ENCODE peak calls at places on chromosomes 6 and 20, in five cellular contexts. L is neuronal stem cell, S is mesenchymal stem cell, U is H1, H is trophoblast cell. W is an unnamed sample.

GRCh38 chr6:10951675-10952282 is 64.9 kb downstream of the SYCP2L start:
- DNase-seq in U (no peak), H (peak; percentile 56), L (peak; percentile 26), S (peak; percentile 93), W (no peak)

GRCh38 chr6:48894469-48894868 is 568.6 kb downstream of the MMUT start:
- DNase-seq in U (no peak), S (no peak), H (no peak), L (no peak), W (no peak)

GRCh38 chr6:143125455-143125854 is 64.8 kb downstream of the AIG1 start:
- DNase-seq in U (no peak), L (no peak), S (no peak), H (no peak), W (no peak)

GRCh38 chr6:35047265-35048011 is 93.7 kb downstream of the TCP11 start:
- DNase-seq in H (no peak), S (peak; percentile 78), L (no peak), U (no peak), W (no peak)

GRCh38 chr20:50258790-50259483 is 68.3 kb downstream of the CEBPB start:
- DNase-seq in S (no peak), U (no peak), H (no peak), L (no peak), W (no peak)

GRCh38 chr6:97586344-97586743 is 303.3 kb upstream of the MMS22L start:
- DNase-seq in U (no peak), H (no peak), S (peak; percentile 9), L (peak; percentile 3), W (no peak)

GRCh38 chr20:59667131-59667530 is 62.8 kb downstream of the PHACTR3 start:
- DNase-seq in S (no peak), U (no peak), H (no peak), L (no peak), W (no peak)

GRCh38 chr6:153059757-153060156 is 57.2 kb upstream of the MTRF1L start:
- DNase-seq in S (no peak), U (no peak), L (no peak), H (no peak), W (no peak)

GRCh38 chr6:42374027-42374669 is 77.6 kb downstream of the TRERF1 start:
- DNase-seq in U (no peak), H (no peak), L (no peak), S (peak; percentile 18), W (no peak)

GRCh38 chr20:62047666-62048345 is 17.9 kb downstream of the TAF4 start:
- DNase-seq in L (no peak), S (no peak), H (no peak), U (no peak), W (no peak)

GRCh38 chr20:8661229-8662023 is 407.5 kb upstream of the PLCB4 start:
- DNase-seq in U (no peak), H (no peak), L (no peak), S (no peak), W (no peak)

GRCh38 chr20:53622247-53623114 is 28.8 kb upstream of the ZNF217 start:
- DNase-seq in U (no peak), H (no peak), S (peak; percentile 15), L (no peak), W (no peak)

GRCh38 chr6:101626264-101626663 is 232.8 kb downstream of the GRIK2 start:
- DNase-seq in S (no peak), U (no peak), H (no peak), L (no peak), W (no peak)

DNA sequence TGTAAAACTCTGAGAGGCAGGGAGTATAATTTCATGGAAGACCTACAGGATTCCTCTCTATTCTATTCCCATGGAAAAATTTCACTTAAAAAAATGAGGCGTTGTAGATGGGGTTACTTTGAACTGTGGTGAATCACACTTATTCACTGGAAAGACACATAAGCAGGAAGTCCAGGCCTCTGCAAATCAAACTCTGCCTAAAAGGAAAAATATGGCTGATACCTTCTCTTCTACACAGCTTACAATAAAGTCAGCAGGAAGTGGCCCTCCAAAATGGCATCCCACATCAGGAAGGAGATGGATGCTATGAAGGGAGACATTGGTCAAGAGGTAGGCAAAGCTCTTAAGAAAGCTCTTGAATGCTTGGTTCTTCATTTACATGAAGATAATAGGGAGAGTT is 115.9 kb downstream of the FYN start:
- DNase-seq in H (no peak), L (no peak), U (no peak), S (peak; percentile 34), W (no peak)
- H3K27ac ChIP-seq in H (no peak overlapping the region), L (no peak overlapping the region), U (no peak overlapping the region), S (no peak overlapping the region), W (no peak overlapping the region)

GRCh38 chr6:127032971-127033370 is 85.5 kb upstream of the RSPO3 start:
- DNase-seq in L (no peak), S (no peak), U (no peak), H (no peak), W (no peak)

GRCh38 chr6:127026247-127026646 is 92.2 kb upstream of the RSPO3 start:
- DNase-seq in H (no peak), U (no peak), S (no peak), L (no peak), W (no peak)

GRCh38 chr6:127030841-127031240 is 87.6 kb upstream of the RSPO3 start:
- DNase-seq in L (no peak), S (no peak), H (no peak), U (no peak), W (no peak)

GRCh38 chr6:127031511-127031910 is 87.0 kb upstream of the RSPO3 start:
- DNase-seq in H (no peak), U (no peak), L (no peak), S (no peak), W (no peak)

DNA sequence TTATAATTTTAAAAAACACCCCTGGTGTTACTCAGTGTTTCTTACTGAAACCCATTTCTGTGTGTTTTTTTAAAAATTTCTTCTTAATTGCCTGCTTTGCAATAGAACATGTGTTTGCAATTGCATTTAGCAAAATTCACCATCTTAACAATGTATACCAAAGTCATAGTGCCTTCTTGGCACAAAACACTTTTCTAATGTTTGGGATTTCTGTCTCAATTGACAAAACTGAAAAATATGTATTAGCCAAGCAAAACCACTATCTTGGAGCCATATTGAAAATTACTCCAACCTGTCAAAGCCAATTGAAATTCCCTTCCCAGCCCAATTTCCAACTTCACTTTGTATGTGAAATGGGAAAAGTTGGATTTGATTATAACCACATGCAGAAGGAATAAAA is 88.4 kb upstream of the RSPO3 start:
- DNase-seq in S (no peak), L (no peak), U (no peak), H (no peak), W (no peak)
- H2BK12ac ChIP-seq in S (no peak overlapping the region), L (no peak overlapping the region), U (no peak overlapping the region), H (no peak overlapping the region), W (no peak overlapping the region)

DNA sequence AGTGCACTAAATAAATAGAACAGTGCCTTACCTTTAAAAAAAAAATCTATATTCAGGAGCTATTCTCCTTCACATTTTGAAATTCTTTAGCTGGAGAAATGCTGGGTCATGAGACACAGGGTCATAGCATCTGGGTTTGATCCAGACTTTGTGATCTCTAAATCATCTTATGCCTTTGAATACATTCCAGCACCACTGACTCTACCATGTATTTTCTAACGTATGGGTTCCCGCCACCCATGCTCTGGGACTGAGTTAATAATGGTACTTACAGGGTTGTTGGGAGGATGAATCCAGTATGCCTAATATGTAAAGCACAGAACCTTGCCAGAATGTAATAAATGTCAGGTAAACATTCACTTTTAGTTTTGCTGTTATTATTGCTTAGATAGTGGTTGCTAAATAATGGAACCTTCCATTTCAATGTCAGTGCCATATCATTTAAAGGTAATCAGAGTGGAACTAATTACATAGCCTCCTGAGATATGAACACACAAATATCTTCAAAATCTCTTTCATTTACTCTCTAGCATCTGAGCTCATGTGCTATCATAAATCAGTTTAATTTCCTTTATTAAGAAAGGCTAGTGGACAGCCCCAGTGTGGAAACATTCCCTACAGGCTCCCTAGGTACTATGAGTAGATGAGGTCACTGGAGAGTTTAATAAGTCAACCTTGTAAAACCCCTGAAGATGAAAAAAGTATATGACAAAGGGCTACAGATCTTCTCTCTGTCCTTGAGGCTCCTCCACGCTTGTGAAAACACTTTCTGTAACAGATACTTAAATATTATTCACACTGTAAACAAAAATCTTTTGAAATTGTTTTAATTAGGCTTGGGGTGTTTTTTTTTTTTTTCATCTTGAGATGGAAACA is 226.7 kb downstream of the ALDH8A1 start:
- DNase-seq in U (no peak), L (no peak), S (peak; percentile 62), H (no peak), W (no peak)
- H3K27ac ChIP-seq in U (no peak overlapping the region), L (no peak overlapping the region), S (peak overlapping the region; percentile 68), H (no peak overlapping the region), W (no peak overlapping the region)

GRCh38 chr6:168815229-168815628 is 374.2 kb downstream of the SMOC2 start:
- DNase-seq in L (no peak), H (no peak), U (no peak), S (no peak), W (no peak)

GRCh38 chr6:168819546-168819945 is 378.6 kb downstream of the SMOC2 start:
- DNase-seq in S (no peak), U (no peak), L (no peak), H (peak; percentile 63), W (no peak)

GRCh38 chr6:168822376-168822775 is 381.4 kb downstream of the SMOC2 start:
- DNase-seq in H (no peak), S (no peak), U (no peak), L (no peak), W (no peak)

GRCh38 chr6:168823397-168824020 is 382.5 kb downstream of the SMOC2 start:
- DNase-seq in U (no peak), S (peak; percentile 46), H (no peak), L (peak; percentile 21), W (no peak)

DNA sequence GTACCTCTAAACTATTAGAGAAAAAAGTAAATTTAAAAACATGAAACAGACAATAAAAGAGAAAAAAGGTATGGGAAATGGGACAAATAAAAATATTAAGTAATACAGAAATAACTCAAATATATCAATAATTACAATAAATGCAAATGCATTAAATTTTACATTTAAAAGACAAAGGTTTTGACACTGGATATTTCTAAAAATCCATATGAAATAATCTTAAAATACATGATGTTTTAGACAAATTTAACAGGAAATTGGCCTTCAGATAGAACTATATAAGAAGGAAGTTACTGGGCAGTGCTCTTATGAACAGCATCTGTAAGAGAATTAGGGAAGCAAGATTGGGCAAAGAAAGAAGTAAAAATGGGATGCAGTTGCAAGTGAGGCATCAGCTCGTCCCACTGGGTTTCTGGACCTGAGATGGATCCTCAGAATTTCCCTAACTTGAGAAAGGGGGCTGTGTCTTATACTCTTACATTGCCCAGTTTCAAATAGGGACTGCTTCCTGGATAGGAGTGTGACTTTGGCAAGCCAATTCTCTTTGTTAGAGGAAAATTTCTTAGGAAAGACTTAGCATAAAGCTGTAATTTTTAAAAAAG is 376.7 kb downstream of the SMOC2 start:
- DNase-seq in S (no peak), H (no peak), U (no peak), L (no peak), W (no peak)
- H2BK12ac ChIP-seq in S (no peak overlapping the region), H (no peak overlapping the region), U (no peak overlapping the region), L (no peak overlapping the region), W (no peak overlapping the region)

W was measured in H9.